ENCODE peak calls at places on chromosomes 5 and 9, in four cellular contexts. L is psoas muscle, Y is ovary, I is cardiac muscle cell. U is an unnamed sample.

GRCh38 chr5:74201334-74202081 is 439.0 kb downstream of the ENC1 start:
- DNase-seq in L (peak), Y (no peak), I (peak), U (no peak)

GRCh38 chr5:174189638-174190037 is 144.1 kb downstream of the NSG2 start:
- DNase-seq in L (no peak), Y (no peak), I (no peak), U (no peak)

GRCh38 chr9:81549500-81550206 is 139.7 kb downstream of the TLE1 start:
- DNase-seq in L (no peak), Y (no peak), I (no peak), U (no peak)

GRCh38 chr5:107698286-107698685 is 27.5 kb upstream of the EFNA5 start:
- DNase-seq in L (no peak), Y (no peak), I (no peak), U (no peak)

GRCh38 chr5:121962347-121962670 is 534 bp downstream of the SRFBP1 start:
- DNase-seq in L (no peak), Y (no peak), I (no peak), U (no peak)

GRCh38 chr9:132163457-132163875 is 1.6 kb downstream of the NTNG2 start:
- DNase-seq in L (peak), Y (no peak), I (no peak), U (no peak)

GRCh38 chr5:8908055-8908683 is 637.7 kb downstream of the SEMA5A start:
- DNase-seq in L (no peak), Y (no peak), I (peak), U (no peak)

GRCh38 chr9:96344458-96345180 is 38.9 kb downstream of the SLC35D2 start:
- DNase-seq in L (no peak), Y (peak), I (peak), U (no peak)

GRCh38 chr5:5466227-5466626 is 43.8 kb downstream of the ICE1 start:
- DNase-seq in L (no peak), Y (no peak), I (no peak), U (no peak)

GRCh38 chr9:134386951-134387831 is 60.9 kb downstream of the RXRA start:
- DNase-seq in L (no peak), Y (peak), I (no peak), U (no peak)

GRCh38 chr5:130222638-130223037 is 318.4 kb downstream of the CHSY3 start:
- DNase-seq in L (no peak), Y (no peak), I (peak), U (no peak)

GRCh38 chr5:78922879-78923621 is 62.1 kb downstream of the ARSB start:
- DNase-seq in L (no peak), Y (no peak), I (no peak), U (no peak)

GRCh38 chr5:112738180-112738560 is 485 bp downstream of the APC start:
- DNase-seq in L (no peak), Y (no peak), I (peak), U (no peak)

GRCh38 chr5:40356248-40356647 is 323.5 kb upstream of the PTGER4 start:
- DNase-seq in L (no peak), Y (no peak), I (no peak), U (no peak)

GRCh38 chr9:38026840-38027527 is 42.0 kb downstream of the SHB start:
- DNase-seq in L (no peak), Y (no peak), I (no peak), U (no peak)

GRCh38 chr5:76715734-76716455 is at the start of gene F2R:
- DNase-seq in L (peak), Y (peak), I (peak), U (peak)

GRCh38 chr5:133607451-133607850 is 4.9 kb downstream of the FSTL4 start:
- DNase-seq in L (no peak), Y (no peak), I (no peak), U (no peak)

GRCh38 chr9:76560481-76560891 is 101.5 kb downstream of the GCNT1 start:
- DNase-seq in L (no peak), Y (no peak), I (peak), U (no peak)

GRCh38 chr9:72396247-72397091 is 31.5 kb upstream of the ZFAND5 start:
- DNase-seq in L (no peak), Y (no peak), I (peak), U (no peak)

GRCh38 chr5:179241175-179241574 is 104.1 kb downstream of the ADAMTS2 start:
- DNase-seq in L (peak), Y (no peak), I (no peak), U (no peak)

GRCh38 chr5:138148811-138149210 is 9.6 kb upstream of the NME5 start:
- DNase-seq in L (no peak), Y (peak), I (peak), U (no peak)

GRCh38 chr5:111968459-111968858 is 211.5 kb upstream of the NREP start:
- DNase-seq in L (no peak), Y (no peak), I (peak), U (no peak)

GRCh38 chr5:59460368-59461153 is 433.0 kb downstream of the PDE4D start:
- DNase-seq in L (no peak), Y (no peak), I (no peak), U (no peak)
- H3K27ac ChIP-seq in L (no peak), Y (no peak), I (no peak), U (no peak)

DNA sequence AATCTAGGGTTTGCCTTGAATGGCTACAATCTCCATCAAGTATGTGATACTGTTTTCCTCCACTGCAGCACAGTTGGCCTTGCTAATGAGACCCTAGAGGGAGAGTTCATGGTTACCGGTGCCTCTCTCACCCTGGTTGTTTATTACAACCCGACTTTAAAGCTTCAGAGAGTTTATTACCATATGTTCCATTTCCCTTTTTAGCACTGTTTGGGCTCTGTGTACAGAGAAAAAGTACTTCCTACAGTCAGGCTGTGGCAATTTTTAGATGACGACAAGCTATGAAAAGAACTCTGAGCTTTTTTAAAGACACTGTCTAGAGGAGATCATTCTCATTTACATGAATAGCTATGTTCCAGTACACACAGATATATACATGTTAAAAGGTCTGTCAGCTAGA is 48.8 kb upstream of the PLCXD3 start:
- DNase-seq in L (no peak), Y (no peak), I (no peak), U (no peak)
- H3K27ac ChIP-seq in L (no peak), Y (no peak), I (no peak), U (no peak)

DNA sequence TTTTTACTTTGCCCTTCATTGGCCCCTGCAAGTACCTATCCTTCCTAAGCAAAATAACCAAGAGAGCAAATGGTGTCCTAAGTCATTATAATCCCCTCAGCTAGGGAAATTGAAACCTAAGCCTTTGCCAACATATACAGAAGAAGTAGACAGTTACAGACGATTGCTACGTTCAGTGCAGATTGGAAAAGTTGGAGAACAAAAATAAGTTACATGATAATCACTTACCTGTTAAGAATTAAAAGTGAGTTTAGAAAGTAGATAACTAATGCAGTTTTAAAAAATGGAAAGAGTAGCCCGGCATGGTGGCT is 244.8 kb downstream of the MPDZ start:
- DNase-seq in L (no peak), Y (no peak), I (peak), U (no peak)
- H3K27ac ChIP-seq in L (no peak), Y (no peak), I (no peak), U (no peak)

GRCh38 chr9:138023394-138024124 is 146.0 kb downstream of the CACNA1B start:
- DNase-seq in L (peak), Y (no peak), I (no peak), U (no peak)

GRCh38 chr9:138024831-138025291 is 147.3 kb downstream of the CACNA1B start:
- DNase-seq in L (peak), Y (no peak), I (no peak), U (no peak)

GRCh38 chr9:138025417-138025816 is 147.8 kb downstream of the CACNA1B start:
- DNase-seq in L (no peak), Y (no peak), I (no peak), U (no peak)

GRCh38 chr9:138022756-138023393 is 145.3 kb downstream of the CACNA1B start:
- DNase-seq in L (peak), Y (no peak), I (no peak), U (no peak)

DNA sequence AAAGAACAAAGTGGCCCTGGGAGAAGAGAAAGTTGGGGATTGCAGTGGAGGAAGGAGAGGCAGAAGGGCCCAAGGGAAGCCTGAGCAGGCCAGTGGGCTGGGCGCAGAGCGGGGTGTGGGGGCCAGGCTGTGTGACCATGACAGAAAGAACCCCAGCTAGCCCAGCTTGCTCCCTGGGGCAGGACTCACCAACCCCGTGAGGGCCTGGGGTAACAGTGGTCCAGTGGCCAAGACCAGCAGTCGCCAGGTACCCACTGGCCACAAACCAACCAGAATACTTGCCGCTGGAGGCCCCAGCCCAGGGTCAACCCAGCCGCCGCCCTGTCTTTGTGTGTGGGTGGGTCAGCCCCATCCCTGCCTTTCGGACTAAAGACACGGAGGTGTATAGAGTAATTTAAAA is 146.5 kb downstream of the CACNA1B start:
- DNase-seq in L (peak), Y (no peak), I (no peak), U (no peak)
- H3K27ac ChIP-seq in L (no peak), Y (no peak), I (no peak), U (no peak)

GRCh38 chr5:171544913-171545550 is 125.6 kb downstream of the FGF18 start:
- DNase-seq in L (no peak), Y (no peak), I (no peak), U (no peak)
- H3K27ac ChIP-seq in L (no peak), Y (no peak), I (no peak), U (no peak)

GRCh38 chr5:140182075-140182709 is 7.2 kb downstream of the CYSTM1 start:
- DNase-seq in L (no peak), Y (no peak), I (peak), U (no peak)

GRCh38 chr5:140181002-140181483 is 6.1 kb downstream of the CYSTM1 start:
- DNase-seq in L (no peak), Y (no peak), I (no peak), U (no peak)

GRCh38 chr5:140178482-140179116 is 3.6 kb downstream of the CYSTM1 start:
- DNase-seq in L (no peak), Y (no peak), I (no peak), U (no peak)

GRCh38 chr5:140182803-140183367 is 7.9 kb downstream of the CYSTM1 start:
- DNase-seq in L (peak), Y (no peak), I (peak), U (no peak)

DNA sequence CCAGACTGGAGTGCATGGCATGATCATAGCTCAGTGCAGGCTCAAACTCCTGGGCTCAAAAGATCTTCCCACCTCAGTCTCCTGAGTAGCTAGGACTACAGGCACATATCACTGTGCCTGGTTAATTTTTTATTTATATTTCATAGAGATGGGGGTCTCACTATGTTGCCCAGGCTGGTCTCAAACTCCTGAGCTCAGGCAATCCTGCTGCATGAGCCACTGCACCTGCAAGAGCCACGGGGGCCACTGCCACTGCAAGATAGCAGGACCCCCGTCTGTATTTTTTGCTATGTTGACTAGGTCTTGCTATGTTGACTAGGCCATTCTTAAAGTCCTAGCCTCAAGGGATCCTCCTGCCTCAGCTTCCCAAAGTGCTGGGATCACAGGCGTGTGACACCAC is 6.5 kb downstream of the CYSTM1 start:
- DNase-seq in L (no peak), Y (no peak), I (no peak), U (no peak)
- H3K27ac ChIP-seq in L (peak), Y (no peak), I (no peak), U (no peak)

GRCh38 chr5:149729150-149729549 is 960 bp upstream of the PPARGC1B start:
- DNase-seq in L (no peak), Y (no peak), I (no peak), U (no peak)
- H3K27ac ChIP-seq in L (peak), Y (no peak), I (no peak), U (no peak)

GRCh38 chr5:14188778-14189177 is 45.6 kb downstream of the TRIO start:
- DNase-seq in L (no peak), Y (no peak), I (no peak), U (no peak)
- H3K27ac ChIP-seq in L (peak), Y (no peak), I (no peak), U (no peak)

GRCh38 chr9:108787664-108788048 is 68.1 kb downstream of the ACTL7B start:
- DNase-seq in L (no peak), Y (no peak), I (no peak), U (no peak)
- H3K27ac ChIP-seq in L (no peak), Y (no peak), I (no peak), U (no peak)